ENCODE peak calls at places on chromosomes 3 and 15, in six cellular contexts. L is suprapubic skin; H is H1; K is dorsolateral prefrontal cortex; B is cardiac muscle cell; W is effector memory CD4-positive, alpha-beta T cell. F is an unnamed sample.

GRCh38 chr3:119388577-119388976 is 74.8 kb downstream of the TMEM39A start:
- DNase-seq in L (no peak), H (no peak), K (no peak), B (no peak), W (no peak), F (no peak)

GRCh38 chr15:33242669-33243191 is 48.2 kb upstream of the FMN1 start:
- DNase-seq in L (no peak), H (no peak), K (no peak), B (peak; percentile 37), W (no peak), F (no peak)

GRCh38 chr3:172709776-172710708 is 825 bp downstream of the NCEH1 start:
- DNase-seq in L (peak; percentile 79), H (peak; percentile 51), K (peak; percentile 29), B (peak; percentile 60), W (no peak), F (peak; percentile 81)

GRCh38 chr3:45566951-45567411 is 27.6 kb upstream of the LIMD1 start:
- DNase-seq in L (no peak), H (no peak), K (no peak), B (no peak), W (no peak), F (no peak)

GRCh38 chr3:52742418-52743041 is 28.2 kb downstream of the NEK4 start:
- DNase-seq in L (no peak), H (no peak), K (no peak), B (peak; percentile 7), W (no peak), F (no peak)

GRCh38 chr3:100260685-100261480 is at the start of gene TBC1D23:
- DNase-seq in L (peak; percentile 99), H (peak; percentile 96), K (peak; percentile 98), B (peak; percentile 99), W (peak; percentile 96), F (peak; percentile 100)

GRCh38 chr15:44873103-44873502 is 83.4 kb upstream of the TERB2 start:
- DNase-seq in L (no peak), H (no peak), K (no peak), B (no peak), W (no peak), F (no peak)

GRCh38 chr3:186361612-186362408 is at the start of gene DGKG:
- DNase-seq in L (no peak), H (peak; percentile 72), K (peak; percentile 53), B (peak; percentile 50), W (no peak), F (peak; percentile 81)

GRCh38 chr3:61772439-61772838 is 211.1 kb downstream of the PTPRG start:
- DNase-seq in L (no peak), H (no peak), K (no peak), B (no peak), W (no peak), F (no peak)

GRCh38 chr3:192915724-192916123 is 1.9 kb downstream of the MB21D2 start:
- DNase-seq in L (no peak), H (no peak), K (no peak), B (no peak), W (no peak), F (no peak)

GRCh38 chr3:126414961-126415660 is 20.4 kb downstream of the CFAP100 start:
- DNase-seq in L (no peak), H (no peak), K (no peak), B (no peak), W (no peak), F (peak; percentile 35)

GRCh38 chr3:46351646-46352045 is 2.3 kb upstream of the CCR2 start:
- DNase-seq in L (no peak), H (no peak), K (no peak), B (no peak), W (no peak), F (no peak)

GRCh38 chr15:65690173-65690572 is 68.4 kb downstream of the SLC24A1 start:
- DNase-seq in L (no peak), H (no peak), K (no peak), B (no peak), W (no peak), F (no peak)

GRCh38 chr3:185070491-185071335 is 82.1 kb downstream of the C3orf70 start:
- DNase-seq in L (no peak), H (peak; percentile 64), K (no peak), B (peak; percentile 44), W (no peak), F (no peak)

GRCh38 chr3:11582123-11582968 is 61.4 kb downstream of the VGLL4 start:
- DNase-seq in L (peak; percentile 79), H (peak; percentile 62), K (peak; percentile 82), B (peak; percentile 65), W (no peak), F (peak; percentile 85)

GRCh38 chr15:27127834-27128570 is 157.0 kb downstream of the GABRG3 start:
- DNase-seq in L (no peak), H (no peak), K (no peak), B (no peak), W (no peak), F (no peak)

GRCh38 chr3:133595341-133595740 is 21.9 kb downstream of the CDV3 start:
- DNase-seq in L (no peak), H (no peak), K (no peak), B (no peak), W (no peak), F (no peak)

GRCh38 chr15:49621327-49622210 is 721 bp downstream of the DTWD1 start:
- DNase-seq in L (no peak), H (no peak), K (no peak), B (no peak), W (no peak), F (no peak)

GRCh38 chr3:47781326-47781684 is 388 bp downstream of the SMARCC1 start:
- DNase-seq in L (peak; percentile 82), H (peak; percentile 73), K (peak; percentile 55), B (peak; percentile 74), W (peak; percentile 54), F (peak; percentile 83)

GRCh38 chr3:142586803-142587406 is 8.4 kb upstream of the ATR start:
- DNase-seq in L (no peak), H (no peak), K (no peak), B (peak; percentile 86), W (no peak), F (no peak)

GRCh38 chr3:136932978-136933812 is 24.6 kb upstream of the IL20RB start:
- DNase-seq in L (no peak), H (no peak), K (no peak), B (no peak), W (no peak), F (no peak)

GRCh38 chr15:89098281-89098680 is 10.0 kb downstream of the ABHD2 start:
- DNase-seq in L (no peak), H (no peak), K (no peak), B (no peak), W (no peak), F (no peak)

GRCh38 chr15:55394694-55395093 is 13.5 kb downstream of the CCPG1 start:
- DNase-seq in L (no peak), H (no peak), K (no peak), B (no peak), W (no peak), F (no peak)
- H3K27ac ChIP-seq in L (no peak overlapping the region), H (no peak overlapping the region), K (no peak overlapping the region), B (no peak overlapping the region), W (no peak overlapping the region), F (no peak overlapping the region)

GRCh38 chr3:29281265-29282228 is 676 bp downstream of the RBMS3 start:
- DNase-seq in L (no peak), H (no peak), K (no peak), B (peak; percentile 59), W (no peak), F (no peak)

GRCh38 chr3:29280675-29281264 is at the start of gene RBMS3:
- DNase-seq in L (peak; percentile 89), H (peak; percentile 54), K (peak; percentile 36), B (peak; percentile 87), W (no peak), F (peak; percentile 95)

GRCh38 chr3:29283739-29284138 is 2.9 kb downstream of the RBMS3 start:
- DNase-seq in L (no peak), H (no peak), K (no peak), B (no peak), W (no peak), F (no peak)

GRCh38 chr3:29283297-29283681 is 2.4 kb downstream of the RBMS3 start:
- DNase-seq in L (no peak), H (no peak), K (no peak), B (peak; percentile 37), W (no peak), F (no peak)

GRCh38 chr3:29282431-29283296 is 1.8 kb downstream of the RBMS3 start:
- DNase-seq in L (no peak), H (no peak), K (no peak), B (peak; percentile 34), W (no peak), F (no peak)
- H3K4me3 ChIP-seq in L (peak overlapping the region; percentile 58), H (peak overlapping the region; percentile 27), K (peak overlapping the region; percentile 45), B (peak overlapping the region; percentile 54), W (no peak overlapping the region), F (peak overlapping the region; percentile 85)

DNA sequence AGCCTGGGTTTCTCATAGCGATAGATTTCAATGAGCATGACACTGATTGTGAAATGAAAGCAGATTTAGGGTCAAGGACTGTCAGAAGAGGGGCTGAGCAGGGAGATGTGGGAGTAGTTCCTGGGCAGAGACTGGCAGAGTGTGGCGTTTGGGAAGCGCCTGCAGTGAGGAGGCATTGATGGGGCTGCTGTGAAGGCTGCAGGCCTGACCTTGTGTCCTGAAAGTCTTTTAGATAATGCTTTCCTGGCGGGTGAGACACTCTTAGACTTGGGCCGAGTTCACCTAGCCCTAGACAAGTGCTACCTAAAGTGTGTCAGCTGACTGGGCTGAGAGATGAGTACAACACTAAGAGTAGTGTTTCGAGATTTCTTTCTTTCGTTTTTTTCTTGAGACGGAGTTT is 20.7 kb downstream of the USP13 start:
- DNase-seq in L (no peak), H (no peak), K (no peak), B (no peak), W (no peak), F (no peak)
- H3K27ac ChIP-seq in L (no peak overlapping the region), H (no peak overlapping the region), K (no peak overlapping the region), B (peak overlapping the region; percentile 55), W (no peak overlapping the region), F (no peak overlapping the region)

GRCh38 chr15:68335251-68335650 is 57.7 kb downstream of the FEM1B start:
- DNase-seq in L (no peak), H (no peak), K (no peak), B (no peak), W (no peak), F (peak; percentile 90)
- H3K4me3 ChIP-seq in L (no peak overlapping the region), H (no peak overlapping the region), K (no peak overlapping the region), B (no peak overlapping the region), W (no peak overlapping the region), F (no peak overlapping the region)

DNA sequence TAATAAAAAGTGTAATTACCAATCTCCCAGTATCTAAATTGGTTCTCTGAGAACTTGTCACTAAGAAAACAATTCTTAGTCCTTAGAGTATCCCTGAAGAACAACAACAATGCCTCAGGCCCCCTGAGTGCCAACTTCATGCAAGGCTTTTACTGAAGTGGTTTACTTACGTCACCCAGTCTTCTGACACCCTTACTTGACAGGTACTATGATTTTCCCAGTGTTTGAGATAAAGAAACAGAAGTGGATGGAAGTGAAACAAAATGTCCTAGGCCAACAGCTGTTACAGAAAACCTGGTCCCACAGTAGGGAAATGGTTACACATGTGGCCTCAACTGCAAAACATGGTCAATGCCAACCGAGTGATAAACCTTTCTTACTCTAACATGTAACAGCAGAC is 331.1 kb downstream of the FOXP1 start:
- DNase-seq in L (no peak), H (no peak), K (no peak), B (peak; percentile 70), W (no peak), F (no peak)
- H3K27ac ChIP-seq in L (no peak overlapping the region), H (no peak overlapping the region), K (no peak overlapping the region), B (peak overlapping the region; percentile 12), W (no peak overlapping the region), F (no peak overlapping the region)

F was measured in coronary artery.